ENCODE peak calls at places on chromosomes 7 and 10, in four cellular contexts. One of them, this sample, is unnamed.

GRCh38 chr7:74183653-74184450 is 9.7 kb downstream of the EIF4H start:
- DNase-seq in mesendoderm: peak
- DNase-seq in H9: no peak
- DNase-seq in H1: no peak
- DNase-seq in this sample: no peak

GRCh38 chr10:21427804-21428481 is 97.5 kb downstream of the SKIDA1 start:
- DNase-seq in mesendoderm: peak
- DNase-seq in H9: no peak
- DNase-seq in H1: no peak
- DNase-seq in this sample: peak

GRCh38 chr10:35259769-35260397 is 76.4 kb upstream of the CCNY start:
- DNase-seq in mesendoderm: peak
- DNase-seq in H9: no peak
- DNase-seq in H1: no peak
- DNase-seq in this sample: peak

GRCh38 chr10:123995082-123995460 is 98.3 kb downstream of the CHST15 start:
- DNase-seq in mesendoderm: no peak
- DNase-seq in H9: no peak
- DNase-seq in H1: no peak
- DNase-seq in this sample: peak

GRCh38 chr7:101237206-101238067 is at the start of gene CLDN15:
- DNase-seq in mesendoderm: no peak
- DNase-seq in H9: no peak
- DNase-seq in H1: no peak
- DNase-seq in this sample: peak

GRCh38 chr10:61894150-61894549 is 7.3 kb upstream of the ARID5B start:
- DNase-seq in mesendoderm: no peak
- DNase-seq in H9: no peak
- DNase-seq in H1: no peak
- DNase-seq in this sample: no peak

GRCh38 chr10:126599949-126600627 is 70.4 kb downstream of the C10orf90 start:
- DNase-seq in mesendoderm: no peak
- DNase-seq in H9: no peak
- DNase-seq in H1: no peak
- DNase-seq in this sample: no peak

GRCh38 chr10:94183666-94184264 is 179.0 kb downstream of the NOC3L start:
- DNase-seq in mesendoderm: no peak
- DNase-seq in H9: no peak
- DNase-seq in H1: no peak
- DNase-seq in this sample: peak

GRCh38 chr7:18356195-18356645 is 139.3 kb upstream of the HDAC9 start:
- DNase-seq in mesendoderm: peak
- DNase-seq in H9: no peak
- DNase-seq in H1: no peak
- DNase-seq in this sample: peak

GRCh38 chr7:1033546-1034145 is 10.7 kb upstream of the GPR146 start:
- DNase-seq in mesendoderm: no peak
- DNase-seq in H9: no peak
- DNase-seq in H1: no peak
- DNase-seq in this sample: no peak

GRCh38 chr10:27482984-27483956 is 20.8 kb upstream of the RAB18 start:
- DNase-seq in mesendoderm: peak
- DNase-seq in H9: no peak
- DNase-seq in H1: no peak
- DNase-seq in this sample: peak

GRCh38 chr7:42232275-42232674 is 4.7 kb downstream of the GLI3 start:
- DNase-seq in mesendoderm: peak
- DNase-seq in H9: no peak
- DNase-seq in H1: no peak
- DNase-seq in this sample: peak

GRCh38 chr7:64655811-64656210 is 10.1 kb upstream of the ZNF107 start:
- DNase-seq in mesendoderm: no peak
- DNase-seq in H9: no peak
- DNase-seq in H1: no peak
- DNase-seq in this sample: no peak

GRCh38 chr7:12389089-12389700 is 14.5 kb downstream of the VWDE start:
- DNase-seq in mesendoderm: peak
- DNase-seq in H9: peak
- DNase-seq in H1: peak
- DNase-seq in this sample: peak

GRCh38 chr7:69871213-69871885 is 273.1 kb downstream of the AUTS2 start:
- DNase-seq in mesendoderm: no peak
- DNase-seq in H9: no peak
- DNase-seq in H1: no peak
- DNase-seq in this sample: peak

GRCh38 chr7:69967699-69968450 is 369.6 kb downstream of the AUTS2 start:
- DNase-seq in mesendoderm: peak
- DNase-seq in H9: peak
- DNase-seq in H1: no peak
- DNase-seq in this sample: no peak

GRCh38 chr7:24756989-24757798 is at the start of gene GSDME:
- DNase-seq in mesendoderm: peak
- DNase-seq in H9: peak
- DNase-seq in H1: no peak
- DNase-seq in this sample: peak

GRCh38 chr7:98281757-98282652 is 519 bp downstream of the BRI3 start:
- DNase-seq in mesendoderm: no peak
- DNase-seq in H9: no peak
- DNase-seq in H1: no peak
- DNase-seq in this sample: no peak

GRCh38 chr7:92904292-92905131 is 68.1 kb upstream of the CDK6 start:
- DNase-seq in mesendoderm: peak
- DNase-seq in H9: no peak
- DNase-seq in H1: no peak
- DNase-seq in this sample: peak

GRCh38 chr7:135801045-135801693 is 52.6 kb upstream of the FAM180A start:
- DNase-seq in mesendoderm: peak
- DNase-seq in H9: no peak
- DNase-seq in H1: no peak
- DNase-seq in this sample: peak

GRCh38 chr10:49254556-49255318 is 44.2 kb upstream of the C10orf71 start:
- DNase-seq in mesendoderm: no peak
- DNase-seq in H9: no peak
- DNase-seq in H1: no peak
- DNase-seq in this sample: no peak

GRCh38 chr10:49143249-49143648 is 9.4 kb upstream of the FAM170B start:
- DNase-seq in mesendoderm: peak
- DNase-seq in H9: peak
- DNase-seq in H1: no peak
- DNase-seq in this sample: no peak

GRCh38 chr7:149427096-149427680 is 33.7 kb downstream of the ZNF777 start:
- DNase-seq in mesendoderm: peak
- DNase-seq in H9: no peak
- DNase-seq in H1: no peak
- DNase-seq in this sample: no peak

GRCh38 chr10:95356190-95356955 is 65.6 kb upstream of the PDLIM1 start:
- DNase-seq in mesendoderm: no peak
- DNase-seq in H9: no peak
- DNase-seq in H1: no peak
- DNase-seq in this sample: no peak

GRCh38 chr10:97810476-97810875 is 38.7 kb upstream of the SFRP5 start:
- DNase-seq in mesendoderm: no peak
- DNase-seq in H9: no peak
- DNase-seq in H1: no peak
- DNase-seq in this sample: peak

GRCh38 chr10:6399241-6399701 is 180.8 kb downstream of the PRKCQ start:
- DNase-seq in mesendoderm: peak
- DNase-seq in H9: no peak
- DNase-seq in H1: no peak
- DNase-seq in this sample: peak

GRCh38 chr7:134939136-134939535 is 47.2 kb upstream of the AGBL3 start:
- DNase-seq in mesendoderm: no peak
- DNase-seq in H9: no peak
- DNase-seq in H1: no peak
- DNase-seq in this sample: no peak

GRCh38 chr10:124917939-124918830 is 23.7 kb upstream of the ZRANB1 start:
- DNase-seq in mesendoderm: no peak
- DNase-seq in H9: no peak
- DNase-seq in H1: no peak
- DNase-seq in this sample: peak

GRCh38 chr7:147639037-147639436 is 951.5 kb upstream of the C7orf33 start:
- DNase-seq in mesendoderm: peak
- DNase-seq in H9: no peak
- DNase-seq in H1: no peak
- DNase-seq in this sample: no peak

GRCh38 chr7:116984917-116985316 is 31.6 kb downstream of the ST7 start:
- DNase-seq in mesendoderm: peak
- DNase-seq in H9: no peak
- DNase-seq in H1: no peak
- DNase-seq in this sample: peak

GRCh38 chr10:97539523-97540200 is 32.9 kb upstream of the ANKRD2 start:
- DNase-seq in mesendoderm: peak
- DNase-seq in H9: peak
- DNase-seq in H1: no peak
- DNase-seq in this sample: peak

GRCh38 chr7:78007231-78007630 is 208.7 kb downstream of the PHTF2 start:
- DNase-seq in mesendoderm: no peak
- DNase-seq in H9: no peak
- DNase-seq in H1: no peak
- DNase-seq in this sample: no peak

GRCh38 chr7:78006063-78006755 is 207.6 kb downstream of the PHTF2 start:
- DNase-seq in mesendoderm: peak
- DNase-seq in H9: peak
- DNase-seq in H1: no peak
- DNase-seq in this sample: no peak

GRCh38 chr7:78002715-78003114 is 204.1 kb downstream of the PHTF2 start:
- DNase-seq in mesendoderm: no peak
- DNase-seq in H9: no peak
- DNase-seq in H1: no peak
- DNase-seq in this sample: no peak
- H4K5ac ChIP-seq in mesendoderm: no peak
- H4K5ac ChIP-seq in H9: no peak
- H4K5ac ChIP-seq in H1: no peak
- H4K5ac ChIP-seq in this sample: no peak

GRCh38 chr7:99380032-99380822 is 5.7 kb downstream of the ARPC1B start:
- DNase-seq in mesendoderm: peak
- DNase-seq in H9: no peak
- DNase-seq in H1: no peak
- DNase-seq in this sample: peak
- H2BK120ac ChIP-seq in mesendoderm: no peak
- H2BK120ac ChIP-seq in H9: no peak
- H2BK120ac ChIP-seq in H1: no peak
- H2BK120ac ChIP-seq in this sample: peak

GRCh38 chr10:1364151-1364910 is 308.1 kb downstream of the WDR37 start:
- DNase-seq in mesendoderm: no peak
- DNase-seq in H9: no peak
- DNase-seq in H1: no peak
- DNase-seq in this sample: no peak

GRCh38 chr10:1367938-1368697 is 311.9 kb downstream of the WDR37 start:
- DNase-seq in mesendoderm: no peak
- DNase-seq in H9: no peak
- DNase-seq in H1: no peak
- DNase-seq in this sample: no peak

GRCh38 chr10:1366811-1367425 is 310.7 kb downstream of the WDR37 start:
- DNase-seq in mesendoderm: no peak
- DNase-seq in H9: no peak
- DNase-seq in H1: no peak
- DNase-seq in this sample: no peak

GRCh38 chr10:1365540-1366082 is 309.4 kb downstream of the WDR37 start:
- DNase-seq in mesendoderm: no peak
- DNase-seq in H9: no peak
- DNase-seq in H1: no peak
- DNase-seq in this sample: no peak

DNA sequence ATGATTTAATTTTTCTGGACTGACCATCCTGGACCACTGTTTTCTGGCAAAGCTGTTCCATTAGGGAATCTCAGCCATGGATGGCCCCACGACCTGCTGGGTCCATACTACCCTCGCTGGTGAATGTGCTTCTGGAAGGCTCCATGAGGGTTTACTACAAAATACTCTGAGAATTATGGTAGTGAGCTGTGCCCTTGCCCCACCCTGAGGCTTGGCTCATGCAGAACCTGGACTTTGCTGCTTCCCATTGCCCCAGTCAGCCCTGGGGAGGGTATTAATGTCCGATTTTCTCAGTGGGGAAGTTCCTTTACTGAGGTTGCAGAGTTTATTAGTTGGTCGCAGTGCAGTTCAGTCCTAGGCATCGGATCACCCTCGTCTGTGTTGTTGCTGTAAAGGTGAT is 310.1 kb downstream of the WDR37 start:
- DNase-seq in mesendoderm: no peak
- DNase-seq in H9: no peak
- DNase-seq in H1: no peak
- DNase-seq in this sample: no peak
- H4K5ac ChIP-seq in mesendoderm: no peak
- H4K5ac ChIP-seq in H9: no peak
- H4K5ac ChIP-seq in H1: no peak
- H4K5ac ChIP-seq in this sample: no peak

DNA sequence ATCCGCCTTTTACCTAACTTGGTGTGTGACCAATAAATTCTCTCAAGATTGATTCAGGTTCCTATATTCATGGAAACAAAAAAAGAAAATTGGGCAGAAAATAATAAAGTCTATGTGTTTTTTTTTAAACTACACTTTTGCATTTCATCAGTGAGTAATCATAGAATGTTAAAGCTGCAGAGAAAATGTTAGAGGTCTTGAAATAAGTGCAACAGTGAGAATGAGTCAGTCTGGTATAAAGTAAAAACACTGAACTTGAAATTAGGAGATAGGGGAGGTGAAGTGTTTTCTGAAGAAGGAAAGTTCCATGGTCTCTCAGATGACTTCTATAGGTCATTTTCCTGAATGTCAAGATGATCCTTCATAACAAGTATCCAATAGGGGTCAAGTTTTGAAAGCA is 202.6 kb upstream of the NRP1 start:
- DNase-seq in mesendoderm: no peak
- DNase-seq in H9: no peak
- DNase-seq in H1: no peak
- DNase-seq in this sample: peak
- H2BK120ac ChIP-seq in mesendoderm: no peak
- H2BK120ac ChIP-seq in H9: no peak
- H2BK120ac ChIP-seq in H1: no peak
- H2BK120ac ChIP-seq in this sample: no peak

GRCh38 chr7:38686888-38687287 is 55.7 kb upstream of the AMPH start:
- DNase-seq in mesendoderm: no peak
- DNase-seq in H9: no peak
- DNase-seq in H1: no peak
- DNase-seq in this sample: no peak
- H4K5ac ChIP-seq in mesendoderm: no peak
- H4K5ac ChIP-seq in H9: no peak
- H4K5ac ChIP-seq in H1: no peak
- H4K5ac ChIP-seq in this sample: no peak

GRCh38 chr7:94396044-94396443 is 1.3 kb downstream of the COL1A2 start:
- DNase-seq in mesendoderm: peak
- DNase-seq in H9: no peak
- DNase-seq in H1: no peak
- DNase-seq in this sample: peak
- H2BK120ac ChIP-seq in mesendoderm: no peak
- H2BK120ac ChIP-seq in H9: no peak
- H2BK120ac ChIP-seq in H1: no peak
- H2BK120ac ChIP-seq in this sample: peak